ENCODE peak calls at places on chromosomes 1 and 21, in seven cellular contexts. One of them, this sample, is unnamed.

GRCh38 chr1:56866656-56867055 is 12.1 kb downstream of the C8A start:
- DNase-seq in stimulated activated CD4-positive, alpha-beta T cell treated with anti-CD3 and anti-CD28 coated beads, Interleukin-4, amount 100 ng/mL, for 1 hour: no peak
- DNase-seq in NCI-H1417: no peak
- DNase-seq in lung: no peak
- DNase-seq in CD8-positive, alpha-beta memory T cell: no peak
- DNase-seq in GF-D8: no peak
- DNase-seq in nephron progenitor cell: no peak
- DNase-seq in this sample: no peak

GRCh38 chr1:243316366-243316989 is 60.6 kb downstream of the SDCCAG8 start:
- DNase-seq in stimulated activated CD4-positive, alpha-beta T cell treated with anti-CD3 and anti-CD28 coated beads, Interleukin-4, amount 100 ng/mL, for 1 hour: no peak
- DNase-seq in NCI-H1417: no peak
- DNase-seq in lung: no peak
- DNase-seq in CD8-positive, alpha-beta memory T cell: no peak
- DNase-seq in GF-D8: no peak
- DNase-seq in nephron progenitor cell: no peak
- DNase-seq in this sample: no peak

GRCh38 chr1:24481843-24482610 is 20.6 kb upstream of the RCAN3 start:
- DNase-seq in stimulated activated CD4-positive, alpha-beta T cell treated with anti-CD3 and anti-CD28 coated beads, Interleukin-4, amount 100 ng/mL, for 1 hour: no peak
- DNase-seq in NCI-H1417: no peak
- DNase-seq in lung: no peak
- DNase-seq in CD8-positive, alpha-beta memory T cell: peak
- DNase-seq in GF-D8: no peak
- DNase-seq in nephron progenitor cell: no peak
- DNase-seq in this sample: no peak

GRCh38 chr1:114289321-114289720 is 135.7 kb upstream of the SYT6 start:
- DNase-seq in stimulated activated CD4-positive, alpha-beta T cell treated with anti-CD3 and anti-CD28 coated beads, Interleukin-4, amount 100 ng/mL, for 1 hour: no peak
- DNase-seq in NCI-H1417: no peak
- DNase-seq in lung: no peak
- DNase-seq in CD8-positive, alpha-beta memory T cell: no peak
- DNase-seq in GF-D8: no peak
- DNase-seq in nephron progenitor cell: no peak
- DNase-seq in this sample: no peak

GRCh38 chr1:200253774-200254495 is 155.9 kb downstream of the ZNF281 start:
- DNase-seq in stimulated activated CD4-positive, alpha-beta T cell treated with anti-CD3 and anti-CD28 coated beads, Interleukin-4, amount 100 ng/mL, for 1 hour: no peak
- DNase-seq in NCI-H1417: no peak
- DNase-seq in lung: no peak
- DNase-seq in CD8-positive, alpha-beta memory T cell: no peak
- DNase-seq in GF-D8: no peak
- DNase-seq in nephron progenitor cell: no peak
- DNase-seq in this sample: no peak

GRCh38 chr1:231421971-231422797 is at the start of gene EGLN1:
- DNase-seq in stimulated activated CD4-positive, alpha-beta T cell treated with anti-CD3 and anti-CD28 coated beads, Interleukin-4, amount 100 ng/mL, for 1 hour: peak
- DNase-seq in NCI-H1417: peak
- DNase-seq in lung: peak
- DNase-seq in CD8-positive, alpha-beta memory T cell: peak
- DNase-seq in GF-D8: peak
- DNase-seq in nephron progenitor cell: peak
- DNase-seq in this sample: peak

GRCh38 chr1:84442256-84442655 is 36.8 kb upstream of the RPF1 start:
- DNase-seq in stimulated activated CD4-positive, alpha-beta T cell treated with anti-CD3 and anti-CD28 coated beads, Interleukin-4, amount 100 ng/mL, for 1 hour: no peak
- DNase-seq in NCI-H1417: peak
- DNase-seq in lung: no peak
- DNase-seq in CD8-positive, alpha-beta memory T cell: no peak
- DNase-seq in GF-D8: peak
- DNase-seq in nephron progenitor cell: no peak
- DNase-seq in this sample: no peak

GRCh38 chr1:41768538-41768937 is 150.2 kb downstream of the HIVEP3 start:
- DNase-seq in stimulated activated CD4-positive, alpha-beta T cell treated with anti-CD3 and anti-CD28 coated beads, Interleukin-4, amount 100 ng/mL, for 1 hour: no peak
- DNase-seq in NCI-H1417: no peak
- DNase-seq in lung: no peak
- DNase-seq in CD8-positive, alpha-beta memory T cell: no peak
- DNase-seq in GF-D8: peak
- DNase-seq in nephron progenitor cell: no peak
- DNase-seq in this sample: no peak

GRCh38 chr1:147168626-147169058 is 3.6 kb downstream of the PRKAB2 start:
- DNase-seq in stimulated activated CD4-positive, alpha-beta T cell treated with anti-CD3 and anti-CD28 coated beads, Interleukin-4, amount 100 ng/mL, for 1 hour: no peak
- DNase-seq in NCI-H1417: peak
- DNase-seq in lung: no peak
- DNase-seq in CD8-positive, alpha-beta memory T cell: no peak
- DNase-seq in GF-D8: no peak
- DNase-seq in nephron progenitor cell: no peak
- DNase-seq in this sample: no peak

GRCh38 chr1:92822907-92823306 is 8.9 kb upstream of the RPL5 start:
- DNase-seq in stimulated activated CD4-positive, alpha-beta T cell treated with anti-CD3 and anti-CD28 coated beads, Interleukin-4, amount 100 ng/mL, for 1 hour: no peak
- DNase-seq in NCI-H1417: no peak
- DNase-seq in lung: no peak
- DNase-seq in CD8-positive, alpha-beta memory T cell: no peak
- DNase-seq in GF-D8: no peak
- DNase-seq in nephron progenitor cell: no peak
- DNase-seq in this sample: no peak

GRCh38 chr21:45579383-45580180 is 37.3 kb upstream of the SLC19A1 start:
- DNase-seq in stimulated activated CD4-positive, alpha-beta T cell treated with anti-CD3 and anti-CD28 coated beads, Interleukin-4, amount 100 ng/mL, for 1 hour: no peak
- DNase-seq in NCI-H1417: no peak
- DNase-seq in lung: peak
- DNase-seq in CD8-positive, alpha-beta memory T cell: peak
- DNase-seq in GF-D8: no peak
- DNase-seq in nephron progenitor cell: no peak
- DNase-seq in this sample: no peak

GRCh38 chr1:72062584-72062983 is 219.8 kb downstream of the NEGR1 start:
- DNase-seq in stimulated activated CD4-positive, alpha-beta T cell treated with anti-CD3 and anti-CD28 coated beads, Interleukin-4, amount 100 ng/mL, for 1 hour: no peak
- DNase-seq in NCI-H1417: peak
- DNase-seq in lung: no peak
- DNase-seq in CD8-positive, alpha-beta memory T cell: no peak
- DNase-seq in GF-D8: no peak
- DNase-seq in nephron progenitor cell: no peak
- DNase-seq in this sample: no peak

GRCh38 chr1:205610036-205610435 is 21.8 kb downstream of the ELK4 start:
- DNase-seq in stimulated activated CD4-positive, alpha-beta T cell treated with anti-CD3 and anti-CD28 coated beads, Interleukin-4, amount 100 ng/mL, for 1 hour: no peak
- DNase-seq in NCI-H1417: no peak
- DNase-seq in lung: no peak
- DNase-seq in CD8-positive, alpha-beta memory T cell: no peak
- DNase-seq in GF-D8: no peak
- DNase-seq in nephron progenitor cell: no peak
- DNase-seq in this sample: no peak

GRCh38 chr1:2980849-2981248 is 40.4 kb upstream of the ACTRT2 start:
- DNase-seq in stimulated activated CD4-positive, alpha-beta T cell treated with anti-CD3 and anti-CD28 coated beads, Interleukin-4, amount 100 ng/mL, for 1 hour: no peak
- DNase-seq in NCI-H1417: no peak
- DNase-seq in lung: no peak
- DNase-seq in CD8-positive, alpha-beta memory T cell: no peak
- DNase-seq in GF-D8: no peak
- DNase-seq in nephron progenitor cell: no peak
- DNase-seq in this sample: no peak

GRCh38 chr1:240611228-240611618 is 732 bp downstream of the GREM2 start:
- DNase-seq in stimulated activated CD4-positive, alpha-beta T cell treated with anti-CD3 and anti-CD28 coated beads, Interleukin-4, amount 100 ng/mL, for 1 hour: no peak
- DNase-seq in NCI-H1417: peak
- DNase-seq in lung: no peak
- DNase-seq in CD8-positive, alpha-beta memory T cell: no peak
- DNase-seq in GF-D8: no peak
- DNase-seq in nephron progenitor cell: no peak
- DNase-seq in this sample: no peak

GRCh38 chr1:99685516-99686180 is 39.7 kb downstream of the PALMD start:
- DNase-seq in stimulated activated CD4-positive, alpha-beta T cell treated with anti-CD3 and anti-CD28 coated beads, Interleukin-4, amount 100 ng/mL, for 1 hour: peak
- DNase-seq in NCI-H1417: peak
- DNase-seq in lung: peak
- DNase-seq in CD8-positive, alpha-beta memory T cell: no peak
- DNase-seq in GF-D8: no peak
- DNase-seq in nephron progenitor cell: peak
- DNase-seq in this sample: peak

GRCh38 chr1:26772687-26773086 is 15.1 kb upstream of the PIGV start:
- DNase-seq in stimulated activated CD4-positive, alpha-beta T cell treated with anti-CD3 and anti-CD28 coated beads, Interleukin-4, amount 100 ng/mL, for 1 hour: no peak
- DNase-seq in NCI-H1417: no peak
- DNase-seq in lung: no peak
- DNase-seq in CD8-positive, alpha-beta memory T cell: no peak
- DNase-seq in GF-D8: no peak
- DNase-seq in nephron progenitor cell: no peak
- DNase-seq in this sample: no peak

GRCh38 chr1:11046270-11046566 is 821 bp downstream of the MASP2 start:
- DNase-seq in stimulated activated CD4-positive, alpha-beta T cell treated with anti-CD3 and anti-CD28 coated beads, Interleukin-4, amount 100 ng/mL, for 1 hour: no peak
- DNase-seq in NCI-H1417: no peak
- DNase-seq in lung: no peak
- DNase-seq in CD8-positive, alpha-beta memory T cell: no peak
- DNase-seq in GF-D8: no peak
- DNase-seq in nephron progenitor cell: no peak
- DNase-seq in this sample: no peak

GRCh38 chr1:2932671-2933350 is 88.5 kb upstream of the ACTRT2 start:
- DNase-seq in stimulated activated CD4-positive, alpha-beta T cell treated with anti-CD3 and anti-CD28 coated beads, Interleukin-4, amount 100 ng/mL, for 1 hour: no peak
- DNase-seq in NCI-H1417: no peak
- DNase-seq in lung: no peak
- DNase-seq in CD8-positive, alpha-beta memory T cell: peak
- DNase-seq in GF-D8: no peak
- DNase-seq in nephron progenitor cell: no peak
- DNase-seq in this sample: no peak

GRCh38 chr1:171913385-171913784 is 72.1 kb downstream of the DNM3 start:
- DNase-seq in stimulated activated CD4-positive, alpha-beta T cell treated with anti-CD3 and anti-CD28 coated beads, Interleukin-4, amount 100 ng/mL, for 1 hour: no peak
- DNase-seq in NCI-H1417: no peak
- DNase-seq in lung: no peak
- DNase-seq in CD8-positive, alpha-beta memory T cell: no peak
- DNase-seq in GF-D8: no peak
- DNase-seq in nephron progenitor cell: no peak
- DNase-seq in this sample: no peak

GRCh38 chr1:14948112-14948652 is 205.4 kb upstream of the TMEM51 start:
- DNase-seq in stimulated activated CD4-positive, alpha-beta T cell treated with anti-CD3 and anti-CD28 coated beads, Interleukin-4, amount 100 ng/mL, for 1 hour: no peak
- DNase-seq in NCI-H1417: no peak
- DNase-seq in lung: no peak
- DNase-seq in CD8-positive, alpha-beta memory T cell: no peak
- DNase-seq in GF-D8: no peak
- DNase-seq in nephron progenitor cell: no peak
- DNase-seq in this sample: no peak

GRCh38 chr1:244094880-244095522 is 43.9 kb downstream of the ZBTB18 start:
- DNase-seq in stimulated activated CD4-positive, alpha-beta T cell treated with anti-CD3 and anti-CD28 coated beads, Interleukin-4, amount 100 ng/mL, for 1 hour: no peak
- DNase-seq in NCI-H1417: no peak
- DNase-seq in lung: no peak
- DNase-seq in CD8-positive, alpha-beta memory T cell: no peak
- DNase-seq in GF-D8: no peak
- DNase-seq in nephron progenitor cell: no peak
- DNase-seq in this sample: no peak

GRCh38 chr1:42173155-42173933 is 8.8 kb upstream of the GUCA2A start:
- DNase-seq in stimulated activated CD4-positive, alpha-beta T cell treated with anti-CD3 and anti-CD28 coated beads, Interleukin-4, amount 100 ng/mL, for 1 hour: peak
- DNase-seq in NCI-H1417: peak
- DNase-seq in lung: peak
- DNase-seq in CD8-positive, alpha-beta memory T cell: peak
- DNase-seq in GF-D8: no peak
- DNase-seq in nephron progenitor cell: peak
- DNase-seq in this sample: no peak

GRCh38 chr1:41498809-41499208 is 14.3 kb upstream of the EDN2 start:
- DNase-seq in stimulated activated CD4-positive, alpha-beta T cell treated with anti-CD3 and anti-CD28 coated beads, Interleukin-4, amount 100 ng/mL, for 1 hour: no peak
- DNase-seq in NCI-H1417: no peak
- DNase-seq in lung: peak
- DNase-seq in CD8-positive, alpha-beta memory T cell: no peak
- DNase-seq in GF-D8: no peak
- DNase-seq in nephron progenitor cell: no peak
- DNase-seq in this sample: peak

GRCh38 chr1:102790997-102791396 is 317.3 kb downstream of the COL11A1 start:
- DNase-seq in stimulated activated CD4-positive, alpha-beta T cell treated with anti-CD3 and anti-CD28 coated beads, Interleukin-4, amount 100 ng/mL, for 1 hour: no peak
- DNase-seq in NCI-H1417: peak
- DNase-seq in lung: no peak
- DNase-seq in CD8-positive, alpha-beta memory T cell: no peak
- DNase-seq in GF-D8: no peak
- DNase-seq in nephron progenitor cell: no peak
- DNase-seq in this sample: no peak

GRCh38 chr1:84883286-84883685 is 9.7 kb downstream of the LPAR3 start:
- DNase-seq in stimulated activated CD4-positive, alpha-beta T cell treated with anti-CD3 and anti-CD28 coated beads, Interleukin-4, amount 100 ng/mL, for 1 hour: no peak
- DNase-seq in NCI-H1417: no peak
- DNase-seq in lung: no peak
- DNase-seq in CD8-positive, alpha-beta memory T cell: no peak
- DNase-seq in GF-D8: no peak
- DNase-seq in nephron progenitor cell: no peak
- DNase-seq in this sample: no peak

GRCh38 chr1:162676087-162676486 is 43.8 kb downstream of the DDR2 start:
- DNase-seq in stimulated activated CD4-positive, alpha-beta T cell treated with anti-CD3 and anti-CD28 coated beads, Interleukin-4, amount 100 ng/mL, for 1 hour: no peak
- DNase-seq in NCI-H1417: no peak
- DNase-seq in lung: no peak
- DNase-seq in CD8-positive, alpha-beta memory T cell: no peak
- DNase-seq in GF-D8: no peak
- DNase-seq in nephron progenitor cell: no peak
- DNase-seq in this sample: no peak

GRCh38 chr1:19925342-19926070 is 2.1 kb upstream of the PLA2G2E start:
- DNase-seq in stimulated activated CD4-positive, alpha-beta T cell treated with anti-CD3 and anti-CD28 coated beads, Interleukin-4, amount 100 ng/mL, for 1 hour: no peak
- DNase-seq in NCI-H1417: no peak
- DNase-seq in lung: no peak
- DNase-seq in CD8-positive, alpha-beta memory T cell: no peak
- DNase-seq in GF-D8: no peak
- DNase-seq in nephron progenitor cell: no peak
- DNase-seq in this sample: no peak

GRCh38 chr1:12521096-12521495 is 96.9 kb downstream of the DHRS3 start:
- DNase-seq in stimulated activated CD4-positive, alpha-beta T cell treated with anti-CD3 and anti-CD28 coated beads, Interleukin-4, amount 100 ng/mL, for 1 hour: no peak
- DNase-seq in NCI-H1417: no peak
- DNase-seq in lung: no peak
- DNase-seq in CD8-positive, alpha-beta memory T cell: no peak
- DNase-seq in GF-D8: no peak
- DNase-seq in nephron progenitor cell: no peak
- DNase-seq in this sample: no peak

GRCh38 chr1:154586231-154586630 is 18.7 kb downstream of the CHRNB2 start:
- DNase-seq in stimulated activated CD4-positive, alpha-beta T cell treated with anti-CD3 and anti-CD28 coated beads, Interleukin-4, amount 100 ng/mL, for 1 hour: no peak
- DNase-seq in NCI-H1417: no peak
- DNase-seq in lung: no peak
- DNase-seq in CD8-positive, alpha-beta memory T cell: no peak
- DNase-seq in GF-D8: no peak
- DNase-seq in nephron progenitor cell: no peak
- DNase-seq in this sample: no peak

GRCh38 chr1:31707711-31708110 is 3.9 kb upstream of the COL16A1 start:
- DNase-seq in stimulated activated CD4-positive, alpha-beta T cell treated with anti-CD3 and anti-CD28 coated beads, Interleukin-4, amount 100 ng/mL, for 1 hour: no peak
- DNase-seq in NCI-H1417: no peak
- DNase-seq in lung: no peak
- DNase-seq in CD8-positive, alpha-beta memory T cell: no peak
- DNase-seq in GF-D8: peak
- DNase-seq in nephron progenitor cell: no peak
- DNase-seq in this sample: no peak

GRCh38 chr1:170134126-170134525 is 11.6 kb upstream of the NTMT2 start:
- DNase-seq in stimulated activated CD4-positive, alpha-beta T cell treated with anti-CD3 and anti-CD28 coated beads, Interleukin-4, amount 100 ng/mL, for 1 hour: no peak
- DNase-seq in NCI-H1417: no peak
- DNase-seq in lung: no peak
- DNase-seq in CD8-positive, alpha-beta memory T cell: no peak
- DNase-seq in GF-D8: no peak
- DNase-seq in nephron progenitor cell: no peak
- DNase-seq in this sample: no peak

GRCh38 chr1:203135636-203136305 is 8.2 kb downstream of the ADORA1 start:
- DNase-seq in stimulated activated CD4-positive, alpha-beta T cell treated with anti-CD3 and anti-CD28 coated beads, Interleukin-4, amount 100 ng/mL, for 1 hour: no peak
- DNase-seq in NCI-H1417: no peak
- DNase-seq in lung: no peak
- DNase-seq in CD8-positive, alpha-beta memory T cell: peak
- DNase-seq in GF-D8: peak
- DNase-seq in nephron progenitor cell: no peak
- DNase-seq in this sample: no peak

GRCh38 chr1:219189021-219189824 is 15.5 kb downstream of the LYPLAL1 start:
- DNase-seq in stimulated activated CD4-positive, alpha-beta T cell treated with anti-CD3 and anti-CD28 coated beads, Interleukin-4, amount 100 ng/mL, for 1 hour: no peak
- DNase-seq in NCI-H1417: no peak
- DNase-seq in lung: no peak
- DNase-seq in CD8-positive, alpha-beta memory T cell: no peak
- DNase-seq in GF-D8: no peak
- DNase-seq in nephron progenitor cell: no peak
- DNase-seq in this sample: no peak

GRCh38 chr1:94803106-94803505 is 17.1 kb upstream of the SLC44A3 start:
- DNase-seq in stimulated activated CD4-positive, alpha-beta T cell treated with anti-CD3 and anti-CD28 coated beads, Interleukin-4, amount 100 ng/mL, for 1 hour: no peak
- DNase-seq in NCI-H1417: no peak
- DNase-seq in lung: no peak
- DNase-seq in CD8-positive, alpha-beta memory T cell: no peak
- DNase-seq in GF-D8: no peak
- DNase-seq in nephron progenitor cell: no peak
- DNase-seq in this sample: no peak

GRCh38 chr1:60562715-60563114 is 489.1 kb upstream of the C1orf87 start:
- DNase-seq in stimulated activated CD4-positive, alpha-beta T cell treated with anti-CD3 and anti-CD28 coated beads, Interleukin-4, amount 100 ng/mL, for 1 hour: no peak
- DNase-seq in NCI-H1417: no peak
- DNase-seq in lung: no peak
- DNase-seq in CD8-positive, alpha-beta memory T cell: no peak
- DNase-seq in GF-D8: no peak
- DNase-seq in nephron progenitor cell: no peak
- DNase-seq in this sample: no peak

GRCh38 chr1:173140733-173141132 is 66.4 kb downstream of the TNFSF4 start:
- DNase-seq in stimulated activated CD4-positive, alpha-beta T cell treated with anti-CD3 and anti-CD28 coated beads, Interleukin-4, amount 100 ng/mL, for 1 hour: no peak
- DNase-seq in NCI-H1417: no peak
- DNase-seq in lung: no peak
- DNase-seq in CD8-positive, alpha-beta memory T cell: no peak
- DNase-seq in GF-D8: no peak
- DNase-seq in nephron progenitor cell: no peak
- DNase-seq in this sample: no peak

GRCh38 chr1:24051206-24051945 is 60.6 kb downstream of the MYOM3 start:
- DNase-seq in stimulated activated CD4-positive, alpha-beta T cell treated with anti-CD3 and anti-CD28 coated beads, Interleukin-4, amount 100 ng/mL, for 1 hour: no peak
- DNase-seq in NCI-H1417: peak
- DNase-seq in lung: no peak
- DNase-seq in CD8-positive, alpha-beta memory T cell: no peak
- DNase-seq in GF-D8: no peak
- DNase-seq in nephron progenitor cell: no peak
- DNase-seq in this sample: no peak